ENCODE peak calls at places on chromosomes 6 and 20, in six cellular contexts. Q is AG04450, L is mucosa of descending colon, M is esophagus squamous epithelium, E is astrocyte of the cerebellum, O is progenitor cell of endocrine pancreas. I is an unnamed sample.

GRCh38 chr6:20211037-20211940 is 980 bp downstream of the MBOAT1 start:
- DNase-seq in L (no peak), M (no peak), O (no peak), Q (no peak), E (no peak), I (no peak)

GRCh38 chr20:32685541-32686529 is 12.1 kb upstream of the C20orf203 start:
- DNase-seq in M (no peak), L (no peak), O (no peak), E (peak; percentile 72), Q (peak; percentile 81), I (no peak)

GRCh38 chr6:119182404-119182803 is 103.9 kb upstream of the FAM184A start:
- DNase-seq in M (no peak), Q (no peak), L (no peak), O (no peak), E (no peak), I (no peak)

GRCh38 chr20:10217517-10218410 is 866 bp upstream of the SNAP25 start:
- DNase-seq in Q (peak; percentile 90), M (no peak), O (peak; percentile 32), E (peak; percentile 95), L (no peak), I (no peak)

GRCh38 chr6:113842165-113842564 is 15.0 kb upstream of the MARCKS start:
- DNase-seq in M (no peak), L (no peak), Q (no peak), E (peak; percentile 87), O (no peak), I (no peak)

GRCh38 chr6:159577564-159577963 is 115.5 kb downstream of the SOD2 start:
- DNase-seq in Q (no peak), L (no peak), M (no peak), E (peak; percentile 6), O (no peak), I (no peak)

GRCh38 chr20:36670665-36671357 is 24.8 kb upstream of the SLA2 start:
- DNase-seq in E (no peak), M (no peak), Q (no peak), O (no peak), L (no peak), I (no peak)

GRCh38 chr6:17983712-17984111 is 3.7 kb downstream of the KIF13A start:
- DNase-seq in L (no peak), E (no peak), Q (no peak), O (no peak), M (no peak), I (no peak)

GRCh38 chr6:107264357-107264831 is 149.1 kb upstream of the BEND3 start:
- DNase-seq in L (no peak), Q (peak; percentile 55), E (no peak), O (no peak), M (no peak), I (no peak)

GRCh38 chr20:57561356-57562279 is 708 bp downstream of the PCK1 start:
- DNase-seq in L (peak; percentile 33), O (no peak), E (no peak), Q (no peak), M (no peak), I (no peak)

GRCh38 chr6:27314046-27314445 is 2.0 kb upstream of the POM121L2 start:
- DNase-seq in O (no peak), M (no peak), E (no peak), L (no peak), Q (no peak), I (no peak)

GRCh38 chr6:27312146-27312949 is at the start of gene POM121L2:
- DNase-seq in M (no peak), Q (no peak), O (peak; percentile 69), L (peak; percentile 84), E (no peak), I (no peak)

GRCh38 chr6:27311806-27312145 is 297 bp downstream of the POM121L2 start:
- DNase-seq in Q (no peak), M (no peak), E (no peak), O (no peak), L (no peak), I (no peak)

GRCh38 chr6:27312950-27313271 is 838 bp upstream of the POM121L2 start:
- DNase-seq in O (no peak), M (no peak), Q (no peak), E (no peak), L (no peak), I (no peak)
- TF ChIP-seq CTCF in O (no peak), M (no peak), Q (no peak), E (no peak), L (no peak), I (no peak)

GRCh38 chr6:30077218-30077617 is 1.6 kb upstream of the RNF39 start:
- DNase-seq in L (no peak), O (no peak), M (no peak), Q (no peak), E (no peak), I (no peak)

GRCh38 chr6:30074331-30075093 is 1.1 kb downstream of the RNF39 start:
- DNase-seq in M (no peak), Q (no peak), E (no peak), L (no peak), O (no peak), I (no peak)

GRCh38 chr6:30076333-30076732 is 764 bp upstream of the RNF39 start:
- DNase-seq in L (no peak), Q (no peak), O (no peak), M (no peak), E (no peak), I (no peak)

GRCh38 chr6:30075094-30075986 is at the start of gene RNF39:
- DNase-seq in M (no peak), Q (no peak), E (no peak), L (peak; percentile 61), O (no peak), I (no peak)

GRCh38 chr6:30075987-30076311 is 380 bp upstream of the RNF39 start:
- DNase-seq in M (no peak), Q (no peak), L (no peak), E (no peak), O (no peak), I (no peak)
- TF ChIP-seq CTCF in M (no peak), Q (no peak), L (no peak), E (no peak), O (no peak), I (peak; percentile 44)

GRCh38 chr6:93266418-93266817 is 152.9 kb downstream of the EPHA7 start:
- DNase-seq in Q (no peak), E (no peak), M (no peak), L (no peak), O (no peak), I (no peak)
- TF ChIP-seq CTCF in Q (no peak), E (no peak), M (no peak), L (no peak), O (no peak), I (no peak)

GRCh38 chr6:42572523-42572922 is 8.7 kb downstream of the UBR2 start:
- DNase-seq in M (no peak), O (no peak), L (no peak), E (no peak), Q (no peak), I (no peak)

GRCh38 chr6:42566614-42567208 is 2.9 kb downstream of the UBR2 start:
- DNase-seq in M (no peak), Q (no peak), O (no peak), L (no peak), E (no peak), I (no peak)

GRCh38 chr6:42564496-42564890 is 664 bp downstream of the UBR2 start:
- DNase-seq in E (no peak), L (no peak), M (no peak), Q (no peak), O (no peak), I (no peak)

GRCh38 chr6:42571611-42572342 is 7.9 kb downstream of the UBR2 start:
- DNase-seq in O (no peak), M (no peak), Q (no peak), E (no peak), L (no peak), I (no peak)

GRCh38 chr6:42569102-42570028 is 5.5 kb downstream of the UBR2 start:
- DNase-seq in M (no peak), Q (peak; percentile 83), E (peak; percentile 96), L (no peak), O (no peak), I (no peak)
- TF ChIP-seq CTCF in M (no peak), Q (peak; percentile 33), E (peak; percentile 10), L (no peak), O (no peak), I (peak; percentile 32)

DNA sequence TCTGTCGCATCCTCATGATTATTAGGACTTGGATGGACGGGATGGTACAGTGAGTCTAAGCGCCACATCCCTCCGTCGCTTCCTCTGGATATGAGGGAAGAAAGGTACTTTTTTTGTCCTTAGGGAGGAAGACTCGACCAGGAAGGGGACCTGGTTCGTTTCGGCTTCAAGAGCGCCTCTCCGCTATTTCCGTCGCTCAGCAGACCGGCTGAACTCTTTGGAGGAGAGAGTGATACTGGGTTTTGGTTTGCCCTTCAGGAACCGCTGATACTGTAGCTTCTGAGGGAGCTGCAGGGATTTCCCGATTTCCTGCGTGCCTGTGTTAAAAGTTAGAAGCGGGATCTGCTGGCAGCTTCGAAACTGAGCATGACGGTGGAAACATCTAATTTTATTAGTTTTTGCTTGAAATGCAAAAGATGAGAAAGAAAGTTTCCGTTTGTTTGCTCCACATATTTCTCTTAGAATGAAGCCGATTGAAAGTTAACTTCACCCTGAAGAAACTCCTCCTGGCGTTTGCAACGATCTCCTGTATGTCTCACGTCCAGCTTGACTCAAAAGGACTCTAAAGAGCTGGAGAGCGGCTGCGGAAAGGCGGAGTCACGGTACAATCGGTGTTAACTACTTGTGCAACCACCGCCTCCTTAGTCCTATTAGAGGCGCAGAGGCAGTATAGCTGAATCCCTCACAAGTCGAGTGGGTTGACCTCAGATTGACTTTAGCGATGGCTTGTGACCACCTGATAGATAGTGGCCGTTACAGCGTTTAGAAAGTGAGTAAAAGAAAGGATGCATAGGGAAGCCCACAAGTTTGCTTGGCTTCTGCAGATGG is 129.4 kb downstream of the TRIM27 start:
- DNase-seq in Q (no peak), L (no peak), E (no peak), O (no peak), M (no peak), I (no peak)
- TF ChIP-seq CTCF in Q (no peak), L (no peak), E (no peak), O (no peak), M (no peak), I (peak; percentile 26)

DNA sequence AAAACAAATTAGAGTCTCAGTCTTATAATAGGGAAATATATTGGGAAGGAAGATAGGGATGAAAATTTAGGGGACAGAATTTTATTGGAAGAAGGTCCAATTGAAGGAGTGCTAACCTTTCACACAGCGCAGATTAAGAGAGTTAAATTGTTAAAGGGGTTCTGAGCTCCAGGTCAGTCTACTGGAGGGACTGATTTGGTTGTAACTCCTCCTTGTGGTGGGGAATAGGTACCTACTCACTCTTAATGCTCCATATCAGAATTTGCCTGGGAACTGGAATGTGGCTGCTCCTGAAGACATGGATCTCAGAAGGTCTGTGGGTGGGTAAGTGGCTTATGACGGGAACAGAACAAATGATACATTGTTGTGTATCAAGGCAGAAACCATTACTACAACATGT is 143.5 kb downstream of the FLRT3 start:
- DNase-seq in Q (no peak), M (no peak), E (no peak), O (no peak), L (no peak), I (no peak)
- TF ChIP-seq CTCF in Q (peak; percentile 17), M (no peak), E (peak; percentile 21), O (no peak), L (no peak), I (no peak)